ENCODE peak calls at places on chromosomes 4 and X, in six cellular contexts. G is PC-3, X is fibroblast of lung, O is DND-41, W is neural progenitor cell, D is hepatocyte. C is an unnamed sample.

GRCh38 chr4:36218121-36218520 is 26.2 kb downstream of the ARAP2 start:
- DNase-seq in G (no peak), X (no peak), O (no peak), W (no peak), D (no peak), C (no peak)

GRCh38 chrX:102746134-102746584 is 25.6 kb downstream of the GPRASP3 start:
- DNase-seq in G (no peak), X (peak; percentile 10), O (no peak), W (peak; percentile 57), D (peak; percentile 50), C (no peak)

GRCh38 chr4:183324619-183325018 is 2.4 kb upstream of the CLDN24 start:
- DNase-seq in G (no peak), X (no peak), O (no peak), W (no peak), D (no peak), C (no peak)

GRCh38 chrX:112163916-112164315 is 81.3 kb upstream of the TRPC5 start:
- DNase-seq in G (no peak), X (no peak), O (no peak), W (no peak), D (no peak), C (no peak)

GRCh38 chr4:173536808-173537429 is 6.9 kb upstream of the HAND2 start:
- DNase-seq in G (peak; percentile 31), X (no peak), O (no peak), W (peak; percentile 87), D (peak; percentile 45), C (no peak)

GRCh38 chr4:185395255-185395955 is at the start of gene LRP2BP:
- DNase-seq in G (peak; percentile 18), X (peak; percentile 97), O (no peak), W (no peak), D (no peak), C (no peak)

GRCh38 chr4:151865744-151866143 is 104.9 kb upstream of the GATB start:
- DNase-seq in G (no peak), X (no peak), O (no peak), W (no peak), D (no peak), C (no peak)

GRCh38 chr4:74056858-74057562 is 18.5 kb upstream of the CXCL3 start:
- DNase-seq in G (peak; percentile 87), X (peak; percentile 97), O (no peak), W (no peak), D (no peak), C (no peak)

GRCh38 chrX:39304746-39305145 is 503.5 kb downstream of the MID1IP1 start:
- DNase-seq in G (no peak), X (no peak), O (no peak), W (no peak), D (no peak), C (no peak)

GRCh38 chr4:5822617-5823016 is 70.3 kb downstream of the CRMP1 start:
- DNase-seq in G (no peak), X (no peak), O (no peak), W (no peak), D (no peak), C (no peak)

GRCh38 chr4:87108142-87108546 is 112.3 kb downstream of the KLHL8 start:
- DNase-seq in G (peak; percentile 72), X (peak; percentile 84), O (no peak), W (no peak), D (peak; percentile 72), C (no peak)

GRCh38 chr4:28369504-28369903 is 1508.9 kb downstream of the STIM2 start:
- DNase-seq in G (no peak), X (no peak), O (no peak), W (no peak), D (no peak), C (no peak)

GRCh38 chr4:124635331-124635730 is 77.2 kb downstream of the ANKRD50 start:
- DNase-seq in G (no peak), X (no peak), O (no peak), W (no peak), D (no peak), C (no peak)

GRCh38 chrX:75297508-75297907 is 23.6 kb downstream of the UPRT start:
- DNase-seq in G (no peak), X (no peak), O (no peak), W (no peak), D (no peak), C (no peak)

GRCh38 chr4:39637572-39638357 is 900 bp downstream of the SMIM14 start:
- DNase-seq in G (peak; percentile 56), X (peak; percentile 62), O (peak; percentile 20), W (peak; percentile 91), D (peak; percentile 73), C (no peak)

GRCh38 chr4:73661646-73662119 is 41.4 kb upstream of the RASSF6 start:
- DNase-seq in G (peak; percentile 94), X (peak; percentile 78), O (no peak), W (no peak), D (no peak), C (peak; percentile 94)

GRCh38 chrX:139106111-139106510 is 394.6 kb upstream of the FGF13 start:
- DNase-seq in G (peak; percentile 63), X (peak; percentile 13), O (no peak), W (no peak), D (peak; percentile 3), C (no peak)

GRCh38 chr4:76546282-76547166 is 111.5 kb downstream of the SHROOM3 start:
- DNase-seq in G (peak; percentile 82), X (peak; percentile 70), O (no peak), W (no peak), D (peak; percentile 37), C (no peak)

GRCh38 chrX:115029869-115030564 is 12.6 kb upstream of the IL13RA2 start:
- DNase-seq in G (no peak), X (no peak), O (no peak), W (no peak), D (no peak), C (no peak)

GRCh38 chrX:14832151-14832550 is 40.7 kb downstream of the FANCB start:
- DNase-seq in G (no peak), X (peak; percentile 44), O (no peak), W (no peak), D (no peak), C (no peak)
- H2AFZ ChIP-seq in G (no peak overlapping the region), X (no peak overlapping the region), O (no peak overlapping the region), W (no peak overlapping the region), D (no peak overlapping the region), C (no peak overlapping the region)

GRCh38 chr4:162163892-162164759 is at the start of gene FSTL5:
- DNase-seq in G (peak; percentile 53), X (peak; percentile 10), O (no peak), W (peak; percentile 95), D (peak; percentile 89), C (no peak)
- H3K4me3 ChIP-seq in G (peak within 1 kb of the TSS; percentile 63), X (no peak within 1 kb of the TSS), O (no peak within 1 kb of the TSS), W (peak within 1 kb of the TSS; percentile 85), D (peak within 1 kb of the TSS; percentile 56), C (peak within 1 kb of the TSS; percentile 7)

DNA sequence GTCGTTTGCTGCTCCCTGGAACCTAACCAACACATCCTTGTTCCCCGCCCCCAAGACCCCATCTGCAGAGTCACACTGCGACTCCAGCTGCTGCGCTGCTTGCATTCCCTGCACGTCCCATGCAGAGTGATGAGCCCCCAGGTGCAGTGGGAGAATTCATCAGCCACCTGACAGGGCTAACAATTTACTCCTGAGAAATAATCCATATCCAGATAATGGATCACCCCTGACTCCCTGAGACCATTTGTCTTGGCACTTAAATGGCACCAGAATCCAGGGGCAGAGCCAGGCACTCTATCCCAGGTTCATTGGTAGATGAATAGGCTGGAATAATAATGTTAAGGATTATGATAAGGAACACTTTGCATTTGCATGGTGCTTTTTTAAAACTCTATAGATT is 12.4 kb upstream of the ARHGAP36 start:
- DNase-seq in G (no peak), X (no peak), O (no peak), W (no peak), D (no peak), C (no peak)
- H2AFZ ChIP-seq in G (no peak overlapping the region), X (no peak overlapping the region), O (no peak overlapping the region), W (no peak overlapping the region), D (no peak overlapping the region), C (no peak overlapping the region)

GRCh38 chr4:111883557-111883999 is 261.7 kb upstream of the FAM241A start:
- DNase-seq in G (no peak), X (no peak), O (no peak), W (peak; percentile 71), D (no peak), C (no peak)
- H3K4me3 ChIP-seq in G (no peak overlapping the region), X (no peak overlapping the region), O (no peak overlapping the region), W (no peak overlapping the region), D (no peak overlapping the region), C (no peak overlapping the region)

DNA sequence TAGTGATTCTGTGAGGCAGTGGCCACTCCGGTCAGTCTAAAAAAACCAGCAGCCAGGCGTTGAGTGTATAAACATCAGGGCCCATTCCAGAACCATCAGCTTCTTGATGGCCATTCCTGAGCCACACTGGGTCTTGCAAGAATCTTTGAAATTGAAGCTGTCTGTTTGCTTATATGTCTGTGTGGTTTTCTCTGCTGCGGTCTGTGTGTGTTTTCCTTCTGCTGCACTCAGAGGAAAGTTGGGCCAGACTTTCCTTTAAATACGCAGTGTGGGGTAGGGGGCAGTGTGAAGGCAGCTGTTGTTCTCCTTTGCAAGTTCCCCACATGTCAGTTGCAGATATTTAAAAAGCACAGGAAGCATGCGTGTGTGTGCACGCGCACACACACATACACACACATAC is 32.2 kb downstream of the CCKAR start:
- DNase-seq in G (no peak), X (peak; percentile 79), O (peak; percentile 41), W (no peak), D (no peak), C (no peak)
- H2AFZ ChIP-seq in G (no peak overlapping the region), X (peak overlapping the region; percentile 25), O (peak overlapping the region; percentile 52), W (no peak overlapping the region), D (no peak overlapping the region), C (no peak overlapping the region)

GRCh38 chrX:17737707-17738001 is 361 bp downstream of the SCML1 start:
- DNase-seq in G (no peak), X (no peak), O (no peak), W (no peak), D (no peak), C (no peak)
- H3K4me3 ChIP-seq in G (peak overlapping the region; percentile 87), X (peak overlapping the region; percentile 79), O (no peak overlapping the region), W (peak overlapping the region; percentile 52), D (peak overlapping the region; percentile 72), C (peak overlapping the region; percentile 79)

GRCh38 chrX:107119281-107119680 is 659 bp upstream of the RBM41 start:
- DNase-seq in G (peak; percentile 3), X (no peak), O (no peak), W (no peak), D (no peak), C (no peak)
- H2AFZ ChIP-seq in G (peak overlapping the region; percentile 93), X (peak overlapping the region; percentile 75), O (peak overlapping the region; percentile 84), W (no peak overlapping the region), D (peak overlapping the region; percentile 78), C (peak overlapping the region; percentile 74)